ENCODE peak calls at places on chromosome 11, in eight cellular contexts. K is HCT116, A is RWPE2, T is pancreas, Z is left lung, I is mucosa of descending colon, U is A549, O is heart right ventricle. C is an unnamed sample.

GRCh38 chr11:130308925-130309324 is 5.8 kb downstream of the ZBTB44 start:
- ATAC-seq in I (no peak), T (no peak), A (no peak), Z (no peak), O (peak), U (no peak), K (no peak), C (no peak)

GRCh38 chr11:123569387-123569786 is 85.0 kb downstream of the SCN3B start:
- ATAC-seq in O (no peak), A (no peak), K (no peak), Z (no peak), T (no peak), U (no peak), I (no peak), C (no peak)

GRCh38 chr11:104332110-104332509 is 168.2 kb upstream of the PDGFD start:
- ATAC-seq in K (peak), Z (no peak), I (no peak), O (no peak), T (no peak), A (no peak), U (peak), C (no peak)

GRCh38 chr11:78359921-78360320 is 57.7 kb downstream of the GAB2 start:
- ATAC-seq in K (no peak), U (no peak), O (no peak), Z (no peak), T (no peak), A (no peak), I (no peak), C (no peak)

GRCh38 chr11:132077416-132077815 is 707.0 kb downstream of the NTM start:
- ATAC-seq in T (no peak), K (no peak), Z (no peak), I (no peak), O (no peak), A (no peak), U (no peak), C (no peak)

GRCh38 chr11:116972692-116973091 is 125.5 kb downstream of the SIK3 start:
- ATAC-seq in Z (peak), I (peak), U (peak), O (no peak), K (no peak), A (no peak), T (peak), C (no peak)

GRCh38 chr11:14687943-14688627 is 44.5 kb downstream of the PDE3B start:
- ATAC-seq in U (no peak), T (peak), A (no peak), K (no peak), Z (peak), I (peak), O (no peak), C (no peak)

GRCh38 chr11:119415517-119415916 is 7.5 kb downstream of the THY1 start:
- ATAC-seq in K (no peak), A (no peak), O (no peak), T (no peak), I (no peak), Z (no peak), U (no peak), C (no peak)

GRCh38 chr11:96894587-96894986 is 504.8 kb downstream of the JRKL start:
- ATAC-seq in A (no peak), Z (no peak), T (no peak), I (no peak), K (no peak), U (no peak), O (no peak), C (no peak)

GRCh38 chr11:22221143-22221542 is 28.3 kb downstream of the ANO5 start:
- ATAC-seq in I (no peak), Z (no peak), A (no peak), K (no peak), U (no peak), T (no peak), O (no peak), C (no peak)

GRCh38 chr11:6326980-6327379 is 6.7 kb upstream of the CAVIN3 start:
- ATAC-seq in I (no peak), A (no peak), O (peak), Z (no peak), U (no peak), T (no peak), K (no peak), C (no peak)

GRCh38 chr11:65136515-65137096 is 2.3 kb upstream of the SYVN1 start:
- ATAC-seq in I (peak), U (no peak), Z (no peak), T (no peak), K (no peak), O (no peak), A (no peak), C (no peak)

GRCh38 chr11:27209562-27210005 is 153.4 kb downstream of the CCDC34 start:
- ATAC-seq in Z (peak), O (peak), T (peak), I (peak), K (peak), A (peak), U (peak), C (peak)

GRCh38 chr11:57546869-57547518 is 9.6 kb downstream of the SMTNL1 start:
- ATAC-seq in O (no peak), T (no peak), K (peak), U (peak), A (peak), Z (no peak), I (no peak), C (no peak)
- TF ChIP-seq CTCF in O (no peak), T (no peak), K (no peak), U (no peak), A (no peak), Z (no peak), I (no peak), C (no peak)

DNA sequence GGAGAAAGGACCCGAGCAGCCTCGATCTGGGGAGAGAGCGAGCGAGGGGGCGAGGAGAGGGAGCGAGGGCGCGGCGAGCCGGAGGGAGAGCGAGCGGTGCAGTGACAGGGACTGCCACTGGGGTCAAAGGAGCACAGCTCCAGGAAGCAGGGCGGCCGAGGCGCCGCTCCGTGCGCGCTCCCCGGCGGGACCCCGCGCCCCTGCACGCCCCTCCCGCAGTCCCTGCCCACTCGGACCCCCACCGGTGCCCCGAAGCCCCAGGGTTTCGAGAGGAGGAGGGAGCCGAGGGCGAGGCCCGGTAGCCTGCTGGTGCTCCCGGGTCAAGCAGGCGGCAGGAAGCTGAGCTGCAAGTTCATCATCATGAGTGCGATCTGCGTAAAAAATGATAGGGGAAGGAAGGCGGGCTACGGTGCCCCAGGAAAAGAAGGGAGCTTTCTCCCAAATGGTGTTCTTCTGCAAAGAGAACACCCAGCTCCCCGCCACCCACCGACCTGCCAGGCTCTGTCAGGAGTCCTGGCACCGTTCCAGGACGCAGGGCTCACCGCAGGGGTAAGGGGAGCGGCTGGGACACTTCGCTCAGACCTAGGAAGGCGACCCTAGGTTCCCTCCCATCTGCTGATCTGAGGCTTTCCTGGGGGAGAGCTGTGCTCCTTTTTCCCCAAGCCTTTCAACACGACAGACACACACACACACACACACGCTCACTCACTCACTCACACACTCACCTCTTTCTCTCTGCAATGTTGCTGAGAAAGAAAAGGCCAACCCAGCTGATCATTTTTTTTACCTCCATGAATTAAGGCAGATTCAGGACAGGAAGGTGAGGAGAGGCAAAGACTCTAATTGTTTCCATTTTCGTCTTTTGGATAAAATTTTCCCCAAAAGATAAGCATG is at the start of gene MPPED2:
- ATAC-seq in K (no peak), T (peak), U (peak), Z (peak), A (peak), I (peak), O (peak), C (peak)
- H3K4me3 ChIP-seq in K (no peak), T (peak), U (peak), Z (peak), A (peak), I (no peak), O (peak), C (peak)

DNA sequence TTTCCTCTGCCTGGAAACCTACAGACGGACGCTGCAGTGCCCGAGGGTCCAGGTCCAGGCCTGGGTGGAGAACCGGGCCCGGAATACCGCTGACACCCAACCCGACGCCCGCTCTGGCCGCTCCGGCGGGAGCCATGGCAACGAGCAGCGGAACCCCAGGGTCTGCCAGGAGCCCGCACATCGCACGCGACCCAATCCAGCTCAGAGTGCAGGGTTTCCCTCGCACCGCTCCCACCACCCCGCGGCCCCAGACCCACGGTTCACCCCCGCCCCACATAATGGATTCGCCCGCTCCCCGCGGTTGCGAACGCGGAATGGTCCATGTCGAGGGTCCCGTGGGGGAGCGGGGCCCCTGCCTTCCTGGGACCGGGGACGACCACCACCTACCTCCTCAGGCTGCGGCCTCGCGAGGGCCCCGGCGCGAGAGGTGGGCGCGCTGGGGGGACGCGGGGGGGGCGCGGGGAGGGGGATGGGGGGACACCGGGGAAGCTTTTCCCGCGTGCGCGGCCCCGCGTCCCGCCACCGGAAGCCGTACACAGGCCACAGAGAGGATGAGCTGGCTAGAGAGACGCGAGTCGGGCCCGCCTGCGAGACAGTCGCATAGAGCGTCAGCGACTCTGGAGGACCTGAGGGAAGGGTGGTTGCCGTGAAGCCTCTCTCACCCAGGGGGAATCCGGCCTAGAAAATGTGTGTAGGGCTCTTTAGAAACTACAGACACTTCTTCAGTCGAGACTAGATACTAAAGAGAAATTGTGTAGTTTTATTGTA is at the start of gene SSRP1:
- ATAC-seq in T (peak), I (peak), U (peak), A (peak), K (peak), Z (peak), O (peak), C (peak)
- TF ChIP-seq CTCF in T (no peak), I (no peak), U (no peak), A (peak), K (no peak), Z (no peak), O (no peak), C (no peak)

GRCh38 chr11:72220696-72221363 is 3.7 kb upstream of the INPPL1 start:
- ATAC-seq in T (no peak), I (no peak), U (no peak), A (no peak), K (no peak), Z (no peak), O (no peak), C (no peak)
- H3K4me3 ChIP-seq in T (no peak), I (no peak), U (no peak), A (no peak), K (no peak), Z (no peak), O (no peak), C (no peak)

GRCh38 chr11:74520927-74521665 is 27.6 kb upstream of the LIPT2 start:
- ATAC-seq in U (no peak), Z (no peak), A (no peak), I (no peak), T (peak), O (no peak), K (no peak), C (no peak)
- TF ChIP-seq CTCF in U (no peak), Z (no peak), A (no peak), I (no peak), T (no peak), O (no peak), K (no peak), C (no peak)

GRCh38 chr11:16170448-16170847 is 185.9 kb downstream of the SOX6 start:
- ATAC-seq in T (no peak), U (no peak), Z (no peak), I (no peak), A (no peak), O (no peak), K (no peak), C (no peak)
- H3K4me3 ChIP-seq in T (no peak), U (no peak), Z (no peak), I (no peak), A (no peak), O (no peak), K (no peak), C (no peak)

C was measured in gastroesophageal sphincter.